ENCODE peak calls at places on chromosomes 5 and 9, in six cellular contexts. B is AG10803, V is epithelial cell of esophagus, N is endothelial cell, K is tibial nerve, O is cardiac fibroblast. E is an unnamed sample.

GRCh38 chr5:148976569-148977321 is 86.1 kb downstream of the SH3TC2 start:
- DNase-seq in B (peak; percentile 72), V (no peak), N (no peak), K (no peak), O (peak; percentile 52), E (no peak)

GRCh38 chr9:137067860-137068538 is 2.4 kb downstream of the SAPCD2 start:
- DNase-seq in B (peak; percentile 66), V (peak; percentile 86), N (peak; percentile 87), K (peak; percentile 67), O (peak; percentile 79), E (no peak)

GRCh38 chr5:9156282-9156681 is 389.6 kb downstream of the SEMA5A start:
- DNase-seq in B (peak; percentile 79), V (peak; percentile 75), N (peak; percentile 53), K (peak; percentile 29), O (peak; percentile 75), E (no peak)

GRCh38 chr9:86511614-86512360 is 157.6 kb upstream of the TUT7 start:
- DNase-seq in B (no peak), V (no peak), N (no peak), K (no peak), O (no peak), E (no peak)

GRCh38 chr9:2340046-2340760 is 281.4 kb upstream of the VLDLR start:
- DNase-seq in B (peak; percentile 40), V (peak; percentile 93), N (no peak), K (no peak), O (no peak), E (peak; percentile 95)

GRCh38 chr5:75512383-75513074 is 838 bp downstream of the POLK start:
- DNase-seq in B (peak; percentile 21), V (no peak), N (no peak), K (no peak), O (peak; percentile 42), E (no peak)

GRCh38 chr5:168317521-168318147 is 26.2 kb downstream of the WWC1 start:
- DNase-seq in B (peak; percentile 92), V (peak; percentile 78), N (no peak), K (no peak), O (peak; percentile 90), E (peak; percentile 64)

GRCh38 chr5:172910828-172911627 is 48.2 kb upstream of the RPL26L1 start:
- DNase-seq in B (peak; percentile 81), V (no peak), N (peak; percentile 47), K (peak; percentile 81), O (peak; percentile 99), E (no peak)

GRCh38 chr5:61617039-61617438 is 285.0 kb downstream of the ZSWIM6 start:
- DNase-seq in B (no peak), V (no peak), N (no peak), K (no peak), O (no peak), E (no peak)

GRCh38 chr5:179866241-179867078 is 7.8 kb upstream of the MRNIP start:
- DNase-seq in B (no peak), V (peak; percentile 22), N (no peak), K (no peak), O (no peak), E (no peak)

GRCh38 chr9:93680445-93681315 is 104.3 kb downstream of the PHF2 start:
- DNase-seq in B (no peak), V (no peak), N (peak; percentile 5), K (peak; percentile 3), O (no peak), E (no peak)

GRCh38 chr5:143105216-143105905 is 298.1 kb downstream of the NR3C1 start:
- DNase-seq in B (no peak), V (peak; percentile 28), N (no peak), K (no peak), O (no peak), E (peak; percentile 51)

GRCh38 chr5:143101740-143102386 is 301.6 kb downstream of the NR3C1 start:
- DNase-seq in B (no peak), V (no peak), N (no peak), K (no peak), O (no peak), E (no peak)

GRCh38 chr5:143108498-143109128 is 294.9 kb downstream of the NR3C1 start:
- DNase-seq in B (no peak), V (no peak), N (no peak), K (no peak), O (no peak), E (no peak)

GRCh38 chr5:143102414-143102813 is 301.1 kb downstream of the NR3C1 start:
- DNase-seq in B (peak; percentile 50), V (no peak), N (no peak), K (no peak), O (no peak), E (no peak)

DNA sequence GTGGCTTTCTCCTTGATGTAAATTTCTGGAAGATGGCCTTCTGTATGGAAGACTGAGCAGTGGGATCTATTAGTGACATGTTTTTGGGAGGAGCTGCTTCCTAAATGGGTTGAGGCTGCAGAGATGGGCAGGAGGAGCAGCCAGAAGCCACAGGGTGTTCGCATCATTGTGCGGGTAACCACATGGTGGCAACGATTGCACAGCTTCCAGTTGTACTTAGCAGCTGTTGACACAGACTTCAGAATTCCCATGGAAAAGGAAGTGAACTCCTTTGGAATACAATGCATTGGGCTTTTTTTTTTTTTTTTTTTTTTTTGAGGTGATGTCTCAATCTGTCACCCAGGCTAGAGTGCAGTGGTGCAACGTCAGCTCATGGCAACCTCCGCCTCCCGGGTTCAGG is 297.3 kb downstream of the NR3C1 start:
- DNase-seq in B (peak; percentile 90), V (peak; percentile 55), N (peak; percentile 41), K (peak; percentile 23), O (peak; percentile 63), E (no peak)
- TF ChIP-seq CTCF in B (peak; percentile 51), V (peak; percentile 44), N (no peak), K (no peak), O (peak; percentile 13), E (peak; percentile 55)

DNA sequence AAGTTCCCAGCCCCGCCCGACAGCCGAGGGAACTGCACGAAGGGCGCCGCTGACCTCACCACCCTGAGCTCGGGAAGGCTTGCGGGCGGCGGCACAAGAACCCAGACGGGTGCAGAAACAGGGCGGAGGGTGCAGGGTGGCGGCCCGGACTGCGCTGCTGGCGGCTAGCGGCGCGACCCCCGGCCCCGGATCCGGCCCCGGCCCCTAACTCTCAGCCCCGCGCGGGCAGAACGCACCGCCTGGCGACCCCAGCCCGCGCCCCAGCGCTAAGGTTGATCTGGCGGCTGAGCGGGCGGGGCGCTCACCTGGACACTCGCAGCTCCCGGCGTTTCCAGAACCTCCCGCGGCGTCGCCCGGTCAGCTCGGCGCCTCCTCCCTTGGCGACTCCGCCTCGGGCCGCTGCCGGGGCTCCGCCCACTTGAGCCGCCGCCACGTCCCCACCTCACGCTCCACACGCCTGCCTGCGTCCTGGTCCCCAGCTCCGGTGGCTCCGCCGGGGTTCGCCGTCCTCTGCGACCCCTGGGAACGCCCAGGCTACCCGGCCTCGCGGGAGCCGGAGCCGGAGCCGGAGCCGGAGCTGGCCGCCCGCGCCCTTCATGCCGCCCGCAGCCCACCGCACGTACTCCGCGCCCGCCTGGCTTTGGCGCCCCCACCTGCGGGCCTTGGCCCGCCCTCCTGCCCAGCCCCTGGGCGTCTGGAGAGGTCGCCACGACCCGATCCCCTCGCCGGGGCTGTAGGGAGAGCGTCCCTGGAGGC is at the start of gene P4HA2:
- DNase-seq in B (peak; percentile 73), V (peak; percentile 77), N (peak; percentile 67), K (peak; percentile 64), O (peak; percentile 71), E (peak; percentile 54)
- TF ChIP-seq CTCF in B (peak; percentile 7), V (no peak), N (no peak), K (no peak), O (peak; percentile 21), E (peak; percentile 17)

GRCh38 chr5:90161399-90161798 is 248.2 kb downstream of the CETN3 start:
- DNase-seq in B (peak; percentile 33), V (peak; percentile 61), N (peak; percentile 52), K (peak; percentile 22), O (peak; percentile 68), E (peak; percentile 15)
- TF ChIP-seq CTCF in B (peak; percentile 37), V (peak; percentile 50), N (no peak), K (no peak), O (peak; percentile 35), E (peak; percentile 55)

GRCh38 chr5:127757576-127757975 is 54.4 kb downstream of the CCDC192 start:
- DNase-seq in B (peak; percentile 66), V (peak; percentile 76), N (peak; percentile 43), K (no peak), O (peak; percentile 84), E (peak; percentile 44)
- TF ChIP-seq CTCF in B (peak; percentile 60), V (peak; percentile 68), N (no peak), K (peak; percentile 21), O (peak; percentile 57), E (peak; percentile 79)

GRCh38 chr5:103031607-103032006 is 88.3 kb downstream of the GIN1 start:
- DNase-seq in B (no peak), V (peak; percentile 6), N (no peak), K (no peak), O (peak; percentile 11), E (no peak)
- TF ChIP-seq CTCF in B (peak; percentile 38), V (peak; percentile 51), N (no peak), K (no peak), O (peak; percentile 32), E (peak; percentile 53)

GRCh38 chr9:124038790-124039633 is 27.4 kb downstream of the LHX2 start:
- DNase-seq in B (no peak), V (no peak), N (no peak), K (no peak), O (no peak), E (no peak)
- TF ChIP-seq CTCF in B (peak; percentile 5), V (no peak), N (no peak), K (no peak), O (peak; percentile 9), E (no peak)

GRCh38 chr5:113201715-113202114 is 225.1 kb downstream of the DCP2 start:
- DNase-seq in B (peak; percentile 11), V (no peak), N (no peak), K (no peak), O (no peak), E (no peak)
- TF ChIP-seq CTCF in B (no peak), V (no peak), N (no peak), K (no peak), O (no peak), E (no peak)

E was measured in foreskin keratinocyte.